ENCODE peak calls at places on chromosome 17, in four cellular contexts. One of them, this sample, is unnamed.
A peak's percentile ranks its signal among the peaks of the same experiment; 100 is the strongest.

GRCh38 chr17:78346605-78347250 is 13.1 kb downstream of the SOCS3 start:
- DNase-seq in GM12878: no peak
- DNase-seq in HepG2: no peak
- DNase-seq in K562: no peak
- DNase-seq in this sample: no peak

GRCh38 chr17:49359990-49360795 is 1.9 kb downstream of the ZNF652 start:
- DNase-seq in HepG2: no peak
- DNase-seq in K562: no peak
- DNase-seq in GM12878: no peak
- DNase-seq in this sample: no peak

GRCh38 chr17:44353656-44354331 is 8.7 kb downstream of the GRN start:
- DNase-seq in HepG2: no peak
- DNase-seq in GM12878: no peak
- DNase-seq in K562: no peak
- DNase-seq in this sample: no peak

GRCh38 chr17:10001296-10001904 is 96.3 kb upstream of the RCVRN start:
- DNase-seq in K562: no peak
- DNase-seq in HepG2: no peak
- DNase-seq in GM12878: no peak
- DNase-seq in this sample: no peak

GRCh38 chr17:9370464-9370863 is 205.2 kb downstream of the STX8 start:
- DNase-seq in GM12878: no peak
- DNase-seq in K562: no peak
- DNase-seq in HepG2: peak; percentile 50
- DNase-seq in this sample: peak; percentile 38

GRCh38 chr17:44733753-44734152 is 25.0 kb upstream of the ADAM11 start:
- DNase-seq in GM12878: no peak
- DNase-seq in HepG2: peak; percentile 41
- DNase-seq in K562: peak; percentile 48
- DNase-seq in this sample: peak; percentile 57

GRCh38 chr17:16446338-16446983 is 31.1 kb downstream of the TRPV2 start:
- DNase-seq in GM12878: no peak
- DNase-seq in K562: no peak
- DNase-seq in HepG2: no peak
- DNase-seq in this sample: peak; percentile 44

GRCh38 chr17:53792451-53792850 is 30.3 kb upstream of the KIF2B start:
- DNase-seq in HepG2: no peak
- DNase-seq in K562: no peak
- DNase-seq in GM12878: no peak
- DNase-seq in this sample: no peak

GRCh38 chr17:39014795-39015545 is 47.8 kb upstream of the FBXO47 start:
- DNase-seq in K562: peak; percentile 57
- DNase-seq in GM12878: no peak
- DNase-seq in HepG2: no peak
- DNase-seq in this sample: no peak

GRCh38 chr17:60390223-60390622 is 1.7 kb downstream of the USP32 start:
- DNase-seq in GM12878: no peak
- DNase-seq in HepG2: no peak
- DNase-seq in K562: peak; percentile 73
- DNase-seq in this sample: no peak

GRCh38 chr17:65533855-65534457 is 27.5 kb downstream of the AXIN2 start:
- DNase-seq in GM12878: no peak
- DNase-seq in HepG2: no peak
- DNase-seq in K562: no peak
- DNase-seq in this sample: no peak

GRCh38 chr17:61809816-61810392 is 53.4 kb downstream of the BRIP1 start:
- DNase-seq in GM12878: no peak
- DNase-seq in HepG2: no peak
- DNase-seq in K562: no peak
- DNase-seq in this sample: no peak

GRCh38 chr17:2502911-2503580 is 8.6 kb downstream of the METTL16 start:
- DNase-seq in K562: no peak
- DNase-seq in GM12878: no peak
- DNase-seq in HepG2: no peak
- DNase-seq in this sample: no peak

GRCh38 chr17:77382966-77383612 is 242.3 kb downstream of the SEC14L1 start:
- DNase-seq in GM12878: no peak
- DNase-seq in HepG2: no peak
- DNase-seq in K562: no peak
- DNase-seq in this sample: no peak

GRCh38 chr17:2050871-2051387 is 4.0 kb upstream of the HIC1 start:
- DNase-seq in K562: peak; percentile 44
- DNase-seq in GM12878: no peak
- DNase-seq in HepG2: no peak
- DNase-seq in this sample: no peak

GRCh38 chr17:19238167-19238505 is 970 bp downstream of the EPN2 start:
- DNase-seq in K562: no peak
- DNase-seq in HepG2: no peak
- DNase-seq in GM12878: no peak
- DNase-seq in this sample: peak; percentile 31

GRCh38 chr17:48993305-48993704 is 3.9 kb upstream of the IGF2BP1 start:
- DNase-seq in GM12878: no peak
- DNase-seq in K562: no peak
- DNase-seq in HepG2: no peak
- DNase-seq in this sample: no peak

GRCh38 chr17:31327534-31328526 is 6.4 kb upstream of the EVI2A start:
- DNase-seq in GM12878: no peak
- DNase-seq in HepG2: peak; percentile 52
- DNase-seq in K562: no peak
- DNase-seq in this sample: peak; percentile 35

GRCh38 chr17:80967404-80967872 is 24.2 kb upstream of the CHMP6 start:
- DNase-seq in GM12878: no peak
- DNase-seq in K562: no peak
- DNase-seq in HepG2: no peak
- DNase-seq in this sample: no peak

GRCh38 chr17:82338858-82339633 is 5.5 kb upstream of the SECTM1 start:
- DNase-seq in K562: peak; percentile 89
- DNase-seq in GM12878: no peak
- DNase-seq in HepG2: no peak
- DNase-seq in this sample: peak; percentile 86

GRCh38 chr17:81993726-81994592 is 16.5 kb downstream of the ASPSCR1 start:
- DNase-seq in K562: no peak
- DNase-seq in HepG2: peak; percentile 85
- DNase-seq in GM12878: no peak
- DNase-seq in this sample: no peak

GRCh38 chr17:65677932-65678331 is 116.5 kb upstream of the AXIN2 start:
- DNase-seq in GM12878: no peak
- DNase-seq in HepG2: peak; percentile 56
- DNase-seq in K562: no peak
- DNase-seq in this sample: no peak

GRCh38 chr17:42817866-42818265 is 6.2 kb downstream of the BECN1 start:
- DNase-seq in GM12878: no peak
- DNase-seq in K562: no peak
- DNase-seq in HepG2: no peak
- DNase-seq in this sample: no peak

GRCh38 chr17:67021718-67022450 is 22.5 kb upstream of the CACNG1 start:
- DNase-seq in GM12878: no peak
- DNase-seq in K562: no peak
- DNase-seq in HepG2: no peak
- DNase-seq in this sample: no peak

GRCh38 chr17:41959336-41960095 is 7.1 kb upstream of the CNP start:
- DNase-seq in GM12878: no peak
- DNase-seq in K562: peak; percentile 80
- DNase-seq in HepG2: peak; percentile 85
- DNase-seq in this sample: peak; percentile 76

GRCh38 chr17:60745544-60745943 is 67.9 kb downstream of the BCAS3 start:
- DNase-seq in GM12878: no peak
- DNase-seq in K562: no peak
- DNase-seq in HepG2: no peak
- DNase-seq in this sample: peak; percentile 22

GRCh38 chr17:33451221-33451620 is 158.1 kb upstream of the ASIC2 start:
- DNase-seq in HepG2: no peak
- DNase-seq in K562: no peak
- DNase-seq in GM12878: no peak
- DNase-seq in this sample: no peak

GRCh38 chr17:66829883-66830282 is 5.0 kb upstream of the CACNG5 start:
- DNase-seq in HepG2: no peak
- DNase-seq in GM12878: no peak
- DNase-seq in K562: no peak
- DNase-seq in this sample: no peak

DNA sequence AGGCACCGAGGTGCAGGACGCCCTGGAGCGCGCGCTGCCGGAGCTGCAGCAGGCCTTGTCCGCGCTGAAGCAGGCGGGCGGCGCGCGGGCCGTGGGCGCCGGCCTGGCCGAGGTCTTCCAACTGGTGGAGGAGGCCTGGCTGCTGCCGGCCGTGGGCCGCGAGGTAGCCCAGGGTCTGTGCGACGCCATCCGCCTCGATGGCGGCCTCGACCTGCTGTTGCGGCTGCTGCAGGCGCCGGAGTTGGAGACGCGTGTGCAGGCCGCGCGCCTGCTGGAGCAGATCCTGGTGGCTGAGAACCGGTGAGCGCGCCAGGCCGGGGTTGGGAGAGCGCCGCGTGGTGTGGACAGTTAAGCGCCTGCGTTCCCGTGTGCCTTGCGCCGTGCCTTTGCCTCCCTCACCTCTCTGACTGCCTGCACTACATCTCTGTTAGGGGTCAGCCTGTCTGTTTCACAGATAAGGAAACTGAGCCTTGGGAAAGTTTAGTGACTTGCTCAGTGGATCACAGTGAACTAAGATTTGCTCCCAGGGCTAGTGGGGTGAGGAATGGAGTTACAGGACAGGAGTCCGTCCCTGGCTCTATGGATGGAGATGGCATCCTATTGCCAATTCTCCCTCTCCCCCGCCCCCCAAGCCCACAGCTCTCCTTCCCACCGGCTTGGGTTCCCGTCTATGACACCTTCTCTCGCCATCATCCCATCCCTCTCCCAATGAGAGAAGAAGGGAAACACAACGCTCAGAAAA is 880 bp downstream of the SARM1 start:
- DNase-seq in GM12878: no peak
- DNase-seq in K562: no peak
- DNase-seq in HepG2: no peak
- DNase-seq in this sample: no peak
- TF ChIP-seq REST in GM12878: no peak
- TF ChIP-seq REST in K562: no peak
- TF ChIP-seq REST in HepG2: no peak
- TF ChIP-seq REST in this sample: no peak

DNA sequence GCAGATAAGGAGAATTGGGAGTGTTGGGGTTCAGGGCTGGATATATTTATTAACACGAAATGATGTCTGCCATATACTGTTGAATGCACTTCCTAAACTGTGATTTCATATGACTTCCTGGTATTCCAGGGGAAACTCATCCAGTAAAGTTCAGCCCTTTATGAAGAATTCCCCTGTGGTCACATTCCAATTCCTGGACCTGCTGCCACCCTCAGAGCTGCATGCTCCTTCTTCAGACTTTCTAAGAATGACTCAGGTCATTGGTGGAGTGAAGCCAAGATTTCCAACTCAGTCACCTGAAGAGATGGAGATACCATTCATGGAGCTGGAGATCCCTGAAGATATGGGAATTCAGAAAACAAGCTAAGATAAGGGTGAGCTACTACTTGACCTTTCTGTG is 114.2 kb upstream of the TMEM97 start:
- DNase-seq in HepG2: no peak
- DNase-seq in GM12878: no peak
- DNase-seq in K562: no peak
- DNase-seq in this sample: peak; percentile 39
- TF ChIP-seq ESRRA in HepG2: no peak
- TF ChIP-seq ESRRA in GM12878: no peak
- TF ChIP-seq ESRRA in K562: no peak
- TF ChIP-seq ESRRA in this sample: no peak

GRCh38 chr17:71959129-71959528 is 161.7 kb upstream of the SOX9 start:
- DNase-seq in GM12878: peak; percentile 1
- DNase-seq in HepG2: peak; percentile 23
- DNase-seq in K562: no peak
- DNase-seq in this sample: peak; percentile 33
- TF ChIP-seq POLR2AphosphoS2 in GM12878: no peak
- TF ChIP-seq POLR2AphosphoS2 in HepG2: no peak
- TF ChIP-seq POLR2AphosphoS2 in K562: no peak
- TF ChIP-seq POLR2AphosphoS2 in this sample: no peak

GRCh38 chr17:45942284-45942683 is 47.9 kb downstream of the MAPT start:
- DNase-seq in K562: no peak
- DNase-seq in GM12878: no peak
- DNase-seq in HepG2: no peak
- DNase-seq in this sample: no peak
- TF ChIP-seq REST in K562: no peak
- TF ChIP-seq REST in GM12878: no peak
- TF ChIP-seq REST in HepG2: no peak
- TF ChIP-seq REST in this sample: no peak

DNA sequence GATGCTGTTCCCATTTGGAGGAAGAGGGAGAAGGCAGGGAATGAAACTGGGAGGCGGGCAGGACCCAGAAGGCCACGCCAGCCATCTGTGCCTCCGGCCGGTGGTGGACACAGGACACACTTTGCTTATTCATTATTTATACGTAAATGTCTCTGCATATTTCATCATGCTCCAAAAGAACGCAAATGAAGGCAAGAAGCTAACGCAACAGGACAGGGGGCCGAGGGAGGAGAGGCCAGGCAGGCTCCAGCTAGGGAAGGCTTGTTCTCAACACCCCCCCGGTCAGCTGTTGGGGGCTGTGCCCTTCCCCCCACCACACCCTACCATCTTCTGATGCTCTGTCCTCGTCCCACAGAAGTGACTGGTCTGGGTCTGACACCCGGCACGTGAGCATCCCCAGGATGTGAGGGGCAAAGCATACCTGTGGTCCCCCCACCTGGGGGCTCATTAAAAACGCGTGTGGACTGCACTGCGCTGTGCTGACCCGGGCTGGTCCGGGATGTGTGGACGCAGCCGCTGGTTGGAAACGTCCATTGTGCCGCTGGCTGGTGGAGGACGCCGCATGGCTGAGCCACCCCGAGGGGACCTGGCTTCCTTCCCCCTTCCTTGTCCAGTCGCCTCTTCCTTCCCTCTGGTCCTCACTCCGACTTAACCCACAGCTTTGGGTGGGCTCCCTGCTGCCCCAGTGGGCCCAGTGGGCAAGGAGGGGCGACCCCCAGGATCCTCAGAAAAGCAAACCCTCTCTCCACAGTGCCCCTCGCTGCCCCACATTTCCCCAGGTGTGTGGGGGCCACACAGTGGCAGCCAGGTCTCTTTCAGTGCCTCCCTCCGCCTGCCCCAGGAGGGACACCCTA is 46.4 kb upstream of the ENPP7 start:
- DNase-seq in GM12878: no peak
- DNase-seq in K562: no peak
- DNase-seq in HepG2: no peak
- DNase-seq in this sample: no peak
- TF ChIP-seq ESRRA in GM12878: no peak
- TF ChIP-seq ESRRA in K562: no peak
- TF ChIP-seq ESRRA in HepG2: no peak
- TF ChIP-seq ESRRA in this sample: no peak

GRCh38 chr17:7972131-7972785 is 30.2 kb upstream of the GUCY2D start:
- DNase-seq in HepG2: no peak
- DNase-seq in GM12878: no peak
- DNase-seq in K562: no peak
- DNase-seq in this sample: no peak
- TF ChIP-seq POLR2AphosphoS2 in HepG2: no peak
- TF ChIP-seq POLR2AphosphoS2 in GM12878: no peak
- TF ChIP-seq POLR2AphosphoS2 in K562: no peak
- TF ChIP-seq POLR2AphosphoS2 in this sample: no peak

This sample was measured in A549.